ENCODE peak calls at places on chromosomes 1 and 21, in six cellular contexts. One of them, this sample, is unnamed.

GRCh38 chr1:29424266-29424665 is 187.9 kb downstream of the PTPRU start:
- DNase-seq in H9: no peak
- DNase-seq in activated CD8-positive, alpha-beta T cell treated with anti-CD3 and anti-CD28 coated beads for 36 hours: no peak
- DNase-seq in upper lobe of right lung: no peak
- DNase-seq in heart left ventricle: no peak
- DNase-seq in Panc1: no peak
- DNase-seq in this sample: no peak

GRCh38 chr1:210684466-210685294 is 356.0 kb downstream of the HHAT start:
- DNase-seq in heart left ventricle: no peak
- DNase-seq in H9: no peak
- DNase-seq in upper lobe of right lung: no peak
- DNase-seq in Panc1: no peak
- DNase-seq in activated CD8-positive, alpha-beta T cell treated with anti-CD3 and anti-CD28 coated beads for 36 hours: peak
- DNase-seq in this sample: no peak

GRCh38 chr1:181531441-181531840 is 48.1 kb downstream of the CACNA1E start:
- DNase-seq in heart left ventricle: no peak
- DNase-seq in H9: no peak
- DNase-seq in activated CD8-positive, alpha-beta T cell treated with anti-CD3 and anti-CD28 coated beads for 36 hours: no peak
- DNase-seq in Panc1: no peak
- DNase-seq in upper lobe of right lung: no peak
- DNase-seq in this sample: no peak

GRCh38 chr1:8847990-8848389 is 30.5 kb downstream of the ENO1 start:
- DNase-seq in Panc1: no peak
- DNase-seq in heart left ventricle: no peak
- DNase-seq in activated CD8-positive, alpha-beta T cell treated with anti-CD3 and anti-CD28 coated beads for 36 hours: no peak
- DNase-seq in H9: no peak
- DNase-seq in upper lobe of right lung: no peak
- DNase-seq in this sample: no peak

GRCh38 chr1:160993544-160993943 is 27.4 kb downstream of the F11R start:
- DNase-seq in heart left ventricle: no peak
- DNase-seq in Panc1: peak
- DNase-seq in upper lobe of right lung: no peak
- DNase-seq in H9: no peak
- DNase-seq in activated CD8-positive, alpha-beta T cell treated with anti-CD3 and anti-CD28 coated beads for 36 hours: no peak
- DNase-seq in this sample: no peak

GRCh38 chr21:45388011-45388521 is 16.9 kb upstream of the COL18A1 start:
- DNase-seq in Panc1: no peak
- DNase-seq in heart left ventricle: peak
- DNase-seq in H9: no peak
- DNase-seq in activated CD8-positive, alpha-beta T cell treated with anti-CD3 and anti-CD28 coated beads for 36 hours: no peak
- DNase-seq in upper lobe of right lung: peak
- DNase-seq in this sample: no peak

GRCh38 chr1:154442006-154442740 is 37.0 kb downstream of the IL6R start:
- DNase-seq in H9: no peak
- DNase-seq in heart left ventricle: peak
- DNase-seq in Panc1: no peak
- DNase-seq in activated CD8-positive, alpha-beta T cell treated with anti-CD3 and anti-CD28 coated beads for 36 hours: no peak
- DNase-seq in upper lobe of right lung: no peak
- DNase-seq in this sample: peak

GRCh38 chr1:172823534-172823933 is 164.6 kb downstream of the FASLG start:
- DNase-seq in Panc1: no peak
- DNase-seq in activated CD8-positive, alpha-beta T cell treated with anti-CD3 and anti-CD28 coated beads for 36 hours: no peak
- DNase-seq in upper lobe of right lung: no peak
- DNase-seq in heart left ventricle: peak
- DNase-seq in H9: no peak
- DNase-seq in this sample: no peak

GRCh38 chr21:25891596-25891995 is 156.8 kb downstream of the GABPA start:
- DNase-seq in Panc1: no peak
- DNase-seq in H9: no peak
- DNase-seq in activated CD8-positive, alpha-beta T cell treated with anti-CD3 and anti-CD28 coated beads for 36 hours: peak
- DNase-seq in upper lobe of right lung: no peak
- DNase-seq in heart left ventricle: no peak
- DNase-seq in this sample: no peak

GRCh38 chr1:182304218-182305016 is 87.2 kb downstream of the GLUL start:
- DNase-seq in H9: no peak
- DNase-seq in activated CD8-positive, alpha-beta T cell treated with anti-CD3 and anti-CD28 coated beads for 36 hours: no peak
- DNase-seq in heart left ventricle: no peak
- DNase-seq in upper lobe of right lung: no peak
- DNase-seq in Panc1: no peak
- DNase-seq in this sample: no peak

GRCh38 chr1:210687582-210688279 is 359.0 kb downstream of the HHAT start:
- DNase-seq in upper lobe of right lung: no peak
- DNase-seq in heart left ventricle: no peak
- DNase-seq in Panc1: no peak
- DNase-seq in H9: no peak
- DNase-seq in activated CD8-positive, alpha-beta T cell treated with anti-CD3 and anti-CD28 coated beads for 36 hours: no peak
- DNase-seq in this sample: no peak

GRCh38 chr1:232450626-232451025 is 179.3 kb downstream of the SIPA1L2 start:
- DNase-seq in upper lobe of right lung: no peak
- DNase-seq in activated CD8-positive, alpha-beta T cell treated with anti-CD3 and anti-CD28 coated beads for 36 hours: no peak
- DNase-seq in H9: no peak
- DNase-seq in Panc1: no peak
- DNase-seq in heart left ventricle: no peak
- DNase-seq in this sample: no peak

GRCh38 chr21:46212721-46213484 is 15.7 kb downstream of the LSS start:
- DNase-seq in activated CD8-positive, alpha-beta T cell treated with anti-CD3 and anti-CD28 coated beads for 36 hours: no peak
- DNase-seq in H9: no peak
- DNase-seq in heart left ventricle: no peak
- DNase-seq in Panc1: no peak
- DNase-seq in upper lobe of right lung: peak
- DNase-seq in this sample: no peak

GRCh38 chr1:150259758-150260669 is 2.4 kb downstream of the CA14 start:
- DNase-seq in heart left ventricle: peak
- DNase-seq in H9: peak
- DNase-seq in Panc1: no peak
- DNase-seq in activated CD8-positive, alpha-beta T cell treated with anti-CD3 and anti-CD28 coated beads for 36 hours: no peak
- DNase-seq in upper lobe of right lung: peak
- DNase-seq in this sample: peak

GRCh38 chr1:116886532-116886931 is 23.2 kb upstream of the PTGFRN start:
- DNase-seq in H9: no peak
- DNase-seq in heart left ventricle: no peak
- DNase-seq in Panc1: no peak
- DNase-seq in activated CD8-positive, alpha-beta T cell treated with anti-CD3 and anti-CD28 coated beads for 36 hours: no peak
- DNase-seq in upper lobe of right lung: no peak
- DNase-seq in this sample: no peak

GRCh38 chr1:5750186-5751170 is 241.7 kb downstream of the NPHP4 start:
- DNase-seq in H9: no peak
- DNase-seq in Panc1: no peak
- DNase-seq in upper lobe of right lung: peak
- DNase-seq in heart left ventricle: peak
- DNase-seq in activated CD8-positive, alpha-beta T cell treated with anti-CD3 and anti-CD28 coated beads for 36 hours: no peak
- DNase-seq in this sample: no peak

GRCh38 chr1:5752715-5753330 is 239.4 kb downstream of the NPHP4 start:
- DNase-seq in Panc1: no peak
- DNase-seq in H9: no peak
- DNase-seq in upper lobe of right lung: peak
- DNase-seq in heart left ventricle: peak
- DNase-seq in activated CD8-positive, alpha-beta T cell treated with anti-CD3 and anti-CD28 coated beads for 36 hours: no peak
- DNase-seq in this sample: no peak

GRCh38 chr1:5751171-5751556 is 241.1 kb downstream of the NPHP4 start:
- DNase-seq in heart left ventricle: no peak
- DNase-seq in H9: no peak
- DNase-seq in activated CD8-positive, alpha-beta T cell treated with anti-CD3 and anti-CD28 coated beads for 36 hours: no peak
- DNase-seq in Panc1: no peak
- DNase-seq in upper lobe of right lung: peak
- DNase-seq in this sample: no peak

GRCh38 chr1:5753431-5754078 is 238.7 kb downstream of the NPHP4 start:
- DNase-seq in heart left ventricle: peak
- DNase-seq in activated CD8-positive, alpha-beta T cell treated with anti-CD3 and anti-CD28 coated beads for 36 hours: no peak
- DNase-seq in Panc1: no peak
- DNase-seq in upper lobe of right lung: no peak
- DNase-seq in H9: no peak
- DNase-seq in this sample: no peak

DNA sequence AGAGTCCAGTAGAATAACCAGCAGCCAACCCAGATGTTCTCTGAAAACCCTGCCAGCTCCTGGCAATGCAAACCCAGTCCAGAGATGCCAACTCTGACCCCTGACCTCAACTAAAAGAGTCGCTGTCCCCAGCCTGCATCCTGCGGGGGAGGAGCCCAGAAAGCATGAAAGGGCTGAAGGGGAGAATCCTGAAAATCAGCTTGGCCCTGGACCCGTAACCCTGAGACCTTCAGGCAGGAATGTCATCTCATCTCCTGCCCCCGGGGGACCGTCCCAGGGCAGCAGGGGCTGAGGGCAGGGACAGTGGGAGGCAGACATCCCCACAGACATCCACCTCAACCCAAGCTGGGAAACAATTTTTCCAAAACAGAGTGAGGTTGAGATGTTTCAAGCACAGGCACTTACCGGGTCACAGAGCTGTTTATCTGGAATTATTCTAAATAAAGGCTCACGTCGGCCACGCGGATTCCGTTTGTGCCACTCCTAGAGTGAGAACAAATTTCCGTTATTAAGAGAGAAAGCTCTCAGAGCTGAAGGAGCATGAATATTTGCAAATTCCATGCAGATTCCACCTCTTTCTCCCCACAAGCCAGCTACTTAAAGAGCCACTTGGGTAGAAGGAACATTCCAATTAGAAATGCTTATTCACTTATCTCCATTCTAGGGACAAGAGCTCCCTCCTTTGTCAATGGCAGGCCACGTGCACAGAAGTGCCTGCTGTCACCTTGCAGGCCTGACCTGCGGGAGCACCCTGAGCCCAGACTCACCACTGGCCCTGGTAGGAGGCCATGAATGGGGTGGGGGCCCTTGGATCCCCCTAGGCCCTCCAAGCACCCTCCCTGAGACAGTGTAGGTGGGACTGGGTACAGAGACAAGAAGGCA is 240.2 kb downstream of the NPHP4 start:
- DNase-seq in upper lobe of right lung: no peak
- DNase-seq in activated CD8-positive, alpha-beta T cell treated with anti-CD3 and anti-CD28 coated beads for 36 hours: no peak
- DNase-seq in Panc1: no peak
- DNase-seq in heart left ventricle: peak
- DNase-seq in H9: no peak
- DNase-seq in this sample: no peak
- TF ChIP-seq CTCF in upper lobe of right lung: no peak
- TF ChIP-seq CTCF in activated CD8-positive, alpha-beta T cell treated with anti-CD3 and anti-CD28 coated beads for 36 hours: no peak
- TF ChIP-seq CTCF in Panc1: no peak
- TF ChIP-seq CTCF in heart left ventricle: no peak
- TF ChIP-seq CTCF in H9: no peak
- TF ChIP-seq CTCF in this sample: no peak

DNA sequence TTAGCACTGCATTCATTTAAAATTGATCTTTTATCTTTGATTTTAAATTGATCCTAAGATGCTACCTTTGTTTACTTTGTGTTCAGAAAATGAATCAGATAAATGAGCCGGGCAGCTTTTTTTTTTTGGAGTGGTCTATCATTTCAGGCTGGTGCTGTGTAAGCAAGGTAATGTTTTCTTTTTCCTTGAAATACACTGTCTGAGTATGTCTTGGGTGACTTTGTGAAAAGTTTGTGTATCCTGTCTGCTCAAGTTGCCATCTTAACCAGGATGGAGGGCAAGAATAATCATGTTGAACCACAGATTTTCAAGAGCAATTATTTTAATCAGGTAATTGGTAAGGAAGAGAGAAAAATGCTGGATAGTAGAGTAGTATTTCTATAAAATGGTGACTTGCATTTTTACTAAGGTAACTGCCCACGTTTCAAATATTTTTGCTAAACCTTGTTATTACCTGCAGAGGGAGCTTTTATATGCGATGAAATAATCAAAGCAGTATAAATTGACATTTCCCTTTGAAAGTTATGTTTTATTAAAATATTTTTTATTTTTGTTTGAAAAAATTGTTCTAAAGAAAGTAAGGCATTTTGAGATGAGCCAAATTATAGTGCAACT is 11.1 kb downstream of the ADGRL2 start:
- DNase-seq in activated CD8-positive, alpha-beta T cell treated with anti-CD3 and anti-CD28 coated beads for 36 hours: no peak
- DNase-seq in heart left ventricle: no peak
- DNase-seq in upper lobe of right lung: no peak
- DNase-seq in Panc1: no peak
- DNase-seq in H9: no peak
- DNase-seq in this sample: no peak
- TF ChIP-seq CTCF in activated CD8-positive, alpha-beta T cell treated with anti-CD3 and anti-CD28 coated beads for 36 hours: no peak
- TF ChIP-seq CTCF in heart left ventricle: peak
- TF ChIP-seq CTCF in upper lobe of right lung: peak
- TF ChIP-seq CTCF in Panc1: peak
- TF ChIP-seq CTCF in H9: no peak
- TF ChIP-seq CTCF in this sample: no peak

GRCh38 chr1:11364170-11364569 is 91.2 kb downstream of the UBIAD1 start:
- DNase-seq in Panc1: no peak
- DNase-seq in H9: no peak
- DNase-seq in upper lobe of right lung: no peak
- DNase-seq in activated CD8-positive, alpha-beta T cell treated with anti-CD3 and anti-CD28 coated beads for 36 hours: peak
- DNase-seq in heart left ventricle: no peak
- DNase-seq in this sample: no peak
- TF ChIP-seq CTCF in Panc1: peak
- TF ChIP-seq CTCF in H9: peak
- TF ChIP-seq CTCF in upper lobe of right lung: peak
- TF ChIP-seq CTCF in activated CD8-positive, alpha-beta T cell treated with anti-CD3 and anti-CD28 coated beads for 36 hours: peak
- TF ChIP-seq CTCF in heart left ventricle: no peak
- TF ChIP-seq CTCF in this sample: peak

GRCh38 chr1:183711691-183712401 is 58.7 kb upstream of the APOBEC4 start:
- DNase-seq in H9: no peak
- DNase-seq in upper lobe of right lung: no peak
- DNase-seq in heart left ventricle: peak
- DNase-seq in activated CD8-positive, alpha-beta T cell treated with anti-CD3 and anti-CD28 coated beads for 36 hours: no peak
- DNase-seq in Panc1: no peak
- DNase-seq in this sample: no peak
- TF ChIP-seq CTCF in H9: no peak
- TF ChIP-seq CTCF in upper lobe of right lung: no peak
- TF ChIP-seq CTCF in heart left ventricle: no peak
- TF ChIP-seq CTCF in activated CD8-positive, alpha-beta T cell treated with anti-CD3 and anti-CD28 coated beads for 36 hours: no peak
- TF ChIP-seq CTCF in Panc1: no peak
- TF ChIP-seq CTCF in this sample: no peak

DNA sequence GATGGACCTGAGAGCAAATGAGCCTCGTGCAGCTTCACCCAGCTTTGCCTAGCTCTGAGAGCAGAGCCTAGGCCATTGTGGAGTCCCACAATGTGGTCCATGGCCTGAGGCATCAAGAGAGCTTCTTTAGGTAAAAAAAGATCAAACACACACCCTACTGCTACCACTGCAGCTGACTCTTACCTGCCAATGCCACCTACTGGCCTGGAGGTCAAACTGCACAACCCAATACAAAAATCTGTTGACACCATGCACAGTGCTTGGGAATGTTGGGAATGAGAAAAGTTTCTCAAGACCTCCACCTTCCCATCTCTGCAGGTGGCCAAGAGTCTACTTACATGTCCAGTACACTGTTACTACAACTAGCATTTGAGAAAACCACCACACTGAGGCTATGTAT is 60.6 kb downstream of the UCHL5 start:
- DNase-seq in activated CD8-positive, alpha-beta T cell treated with anti-CD3 and anti-CD28 coated beads for 36 hours: no peak
- DNase-seq in H9: no peak
- DNase-seq in upper lobe of right lung: no peak
- DNase-seq in Panc1: no peak
- DNase-seq in heart left ventricle: no peak
- DNase-seq in this sample: no peak
- TF ChIP-seq CTCF in activated CD8-positive, alpha-beta T cell treated with anti-CD3 and anti-CD28 coated beads for 36 hours: peak
- TF ChIP-seq CTCF in H9: peak
- TF ChIP-seq CTCF in upper lobe of right lung: peak
- TF ChIP-seq CTCF in Panc1: peak
- TF ChIP-seq CTCF in heart left ventricle: no peak
- TF ChIP-seq CTCF in this sample: no peak

This sample was measured in nephron progenitor cell.